ENCODE peak calls at places on chromosomes 7 and 10, in six cellular contexts. U is upper lobe of right lung, O is adrenal gland, X is fibroblast of mammary gland, I is neural crest cell, E is right lobe of liver. J is an unnamed sample.

GRCh38 chr7:33917661-33918060 is 12.3 kb downstream of the BMPER start:
- DNase-seq in U (no peak), O (no peak), X (no peak), I (no peak), E (no peak), J (no peak)

GRCh38 chr10:127612-128432 is 7.4 kb upstream of the ZMYND11 start:
- DNase-seq in U (no peak), O (peak; percentile 58), X (no peak), I (no peak), E (no peak), J (no peak)

GRCh38 chr7:130154501-130155317 is 50.5 kb downstream of the TMEM209 start:
- DNase-seq in U (no peak), O (peak; percentile 74), X (no peak), I (no peak), E (no peak), J (no peak)

GRCh38 chr7:20241491-20242261 is 24.5 kb upstream of the MACC1 start:
- DNase-seq in U (no peak), O (no peak), X (no peak), I (no peak), E (no peak), J (no peak)

GRCh38 chr10:69124558-69125121 is 662 bp downstream of the VPS26A start:
- DNase-seq in U (peak; percentile 68), O (peak; percentile 74), X (peak; percentile 68), I (peak; percentile 12), E (peak; percentile 64), J (no peak)

GRCh38 chr7:151825711-151826110 is 51.2 kb downstream of the PRKAG2 start:
- DNase-seq in U (no peak), O (no peak), X (no peak), I (no peak), E (no peak), J (no peak)

GRCh38 chr10:78335691-78336401 is 302.2 kb downstream of the RPS24 start:
- DNase-seq in U (no peak), O (peak; percentile 65), X (peak; percentile 97), I (no peak), E (peak; percentile 81), J (no peak)

GRCh38 chr7:105014725-105015630 is 973 bp downstream of the KMT2E start:
- DNase-seq in U (peak; percentile 67), O (peak; percentile 76), X (peak; percentile 54), I (peak; percentile 22), E (peak; percentile 62), J (no peak)

GRCh38 chr10:79149345-79149661 is 80.5 kb downstream of the ZMIZ1 start:
- DNase-seq in U (no peak), O (no peak), X (no peak), I (no peak), E (no peak), J (no peak)

GRCh38 chr7:99806839-99807478 is 20.9 kb upstream of the CYP3A43 start:
- DNase-seq in U (no peak), O (no peak), X (no peak), I (no peak), E (no peak), J (no peak)

GRCh38 chr10:117217196-117217761 is 20.0 kb downstream of the KCNK18 start:
- DNase-seq in U (no peak), O (no peak), X (no peak), I (no peak), E (peak; percentile 50), J (no peak)

GRCh38 chr10:122461729-122462532 is 578 bp downstream of the HTRA1 start:
- DNase-seq in U (peak; percentile 77), O (peak; percentile 65), X (no peak), I (no peak), E (peak; percentile 81), J (no peak)

GRCh38 chr10:43904301-43904700 is 255.6 kb upstream of the ZNF32 start:
- DNase-seq in U (no peak), O (no peak), X (no peak), I (no peak), E (peak; percentile 39), J (no peak)

GRCh38 chr10:70347321-70347720 is 35.1 kb downstream of the LRRC20 start:
- DNase-seq in U (no peak), O (no peak), X (no peak), I (no peak), E (no peak), J (no peak)

GRCh38 chr10:73590881-73591577 is at the start of gene USP54:
- DNase-seq in U (no peak), O (no peak), X (peak; percentile 40), I (no peak), E (no peak), J (no peak)

GRCh38 chr7:107167483-107168232 is 1.1 kb upstream of the HBP1 start:
- DNase-seq in U (no peak), O (no peak), X (peak; percentile 93), I (peak; percentile 9), E (no peak), J (no peak)

GRCh38 chr10:11435621-11436020 is 175.8 kb downstream of the USP6NL start:
- DNase-seq in U (no peak), O (no peak), X (no peak), I (no peak), E (peak; percentile 17), J (no peak)

GRCh38 chr10:11437391-11438241 is 173.8 kb downstream of the USP6NL start:
- DNase-seq in U (no peak), O (no peak), X (no peak), I (no peak), E (peak; percentile 32), J (no peak)

GRCh38 chr10:11433657-11434056 is 177.8 kb downstream of the USP6NL start:
- DNase-seq in U (no peak), O (no peak), X (no peak), I (no peak), E (peak; percentile 34), J (no peak)

GRCh38 chr10:11430421-11431275 is 180.8 kb downstream of the USP6NL start:
- DNase-seq in U (no peak), O (no peak), X (no peak), I (no peak), E (no peak), J (no peak)

GRCh38 chr10:11434323-11434722 is 177.1 kb downstream of the USP6NL start:
- DNase-seq in U (no peak), O (no peak), X (no peak), I (no peak), E (peak; percentile 26), J (no peak)
- TF ChIP-seq CTCF in U (no peak), O (peak; percentile 13), X (peak; percentile 32), I (peak; percentile 40), E (peak; percentile 31), J (peak; percentile 45)

GRCh38 chr10:15038416-15038815 is 5.3 kb upstream of the OLAH start:
- DNase-seq in U (no peak), O (no peak), X (no peak), I (no peak), E (no peak), J (no peak)
- TF ChIP-seq CTCF in U (no peak), O (no peak), X (no peak), I (no peak), E (no peak), J (no peak)

GRCh38 chr7:132078891-132079735 is 497.2 kb downstream of the PLXNA4 start:
- DNase-seq in U (no peak), O (no peak), X (no peak), I (no peak), E (no peak), J (no peak)
- TF ChIP-seq CTCF in U (no peak), O (no peak), X (no peak), I (no peak), E (no peak), J (no peak)

GRCh38 chr7:44348851-44349781 is 23.7 kb upstream of the CAMK2B start:
- DNase-seq in U (no peak), O (no peak), X (no peak), I (no peak), E (no peak), J (no peak)
- TF ChIP-seq CTCF in U (no peak), O (no peak), X (no peak), I (no peak), E (no peak), J (peak; percentile 35)

DNA sequence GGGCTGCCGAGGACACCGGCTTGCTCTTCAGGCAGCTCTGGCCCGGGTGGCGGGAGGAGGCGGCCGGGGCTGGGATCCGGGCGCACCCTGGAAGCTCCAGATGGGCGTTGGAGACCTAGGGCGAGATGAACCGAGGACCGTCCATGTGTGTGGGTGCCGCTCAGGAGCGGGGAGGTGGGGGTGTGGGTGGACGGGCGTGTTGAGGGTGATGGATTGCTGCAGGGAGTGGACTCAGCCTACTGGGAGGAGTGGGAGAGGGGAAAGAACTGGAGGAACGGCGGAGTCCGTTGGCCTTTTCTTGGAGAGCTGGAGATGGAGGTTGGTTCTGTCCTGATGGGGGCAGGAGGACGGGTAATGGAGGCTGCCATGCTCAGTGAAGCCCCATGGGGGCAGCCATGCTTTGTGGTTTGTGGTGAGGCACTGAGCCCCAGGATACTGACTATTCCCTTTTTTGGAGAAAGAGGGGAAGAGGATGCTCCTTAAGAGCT is 27.1 kb downstream of the HIF1AN start:
- DNase-seq in U (no peak), O (no peak), X (peak; percentile 57), I (peak; percentile 14), E (no peak), J (no peak)
- TF ChIP-seq CTCF in U (peak; percentile 19), O (peak; percentile 29), X (peak; percentile 42), I (peak; percentile 37), E (no peak), J (peak; percentile 46)

DNA sequence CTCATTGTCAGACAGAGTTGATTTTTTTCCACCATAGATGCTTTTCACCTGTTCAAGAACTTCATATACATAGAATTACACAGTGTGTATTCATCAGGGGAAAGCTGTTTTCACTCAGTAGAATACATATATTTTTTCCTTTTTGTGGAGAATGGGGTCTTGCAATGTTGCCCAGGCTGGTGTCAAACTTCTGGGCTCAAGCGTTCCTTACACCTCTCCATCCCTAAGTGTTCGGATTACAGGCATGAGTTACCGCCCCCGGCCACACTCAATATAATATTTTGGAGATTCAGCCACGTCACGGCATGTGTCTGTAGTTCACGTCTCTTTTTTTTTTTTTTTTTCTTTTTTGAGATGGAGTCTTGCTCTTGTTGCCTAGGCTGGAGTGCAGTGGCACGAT is 7.5 kb upstream of the SMC3 start:
- DNase-seq in U (no peak), O (no peak), X (no peak), I (no peak), E (no peak), J (no peak)
- TF ChIP-seq CTCF in U (no peak), O (no peak), X (no peak), I (no peak), E (no peak), J (no peak)

J was measured in progenitor cell of endocrine pancreas.